ENCODE peak calls at places on chromosomes 1 and 21, in five cellular contexts. One of them, this sample, is unnamed.

GRCh38 chr1:208203127-208203847 is 40.9 kb downstream of the PLXNA2 start:
- DNase-seq in mucosa of gallbladder: peak
- DNase-seq in stomach: peak
- DNase-seq in right lobe of liver: peak
- DNase-seq in hepatocyte: no peak
- DNase-seq in this sample: peak

GRCh38 chr1:78275456-78275855 is 215.3 kb upstream of the PTGFR start:
- DNase-seq in stomach: no peak
- DNase-seq in hepatocyte: no peak
- DNase-seq in mucosa of gallbladder: no peak
- DNase-seq in right lobe of liver: no peak
- DNase-seq in this sample: no peak

GRCh38 chr1:64474639-64475038 is 4.7 kb downstream of the CACHD1 start:
- DNase-seq in mucosa of gallbladder: peak
- DNase-seq in right lobe of liver: no peak
- DNase-seq in hepatocyte: peak
- DNase-seq in stomach: peak
- DNase-seq in this sample: peak

GRCh38 chr1:208766812-208767211 is 522.6 kb upstream of the PLXNA2 start:
- DNase-seq in mucosa of gallbladder: no peak
- DNase-seq in stomach: no peak
- DNase-seq in right lobe of liver: no peak
- DNase-seq in hepatocyte: no peak
- DNase-seq in this sample: no peak

GRCh38 chr21:42621828-42622199 is 31.6 kb upstream of the PDE9A start:
- DNase-seq in stomach: no peak
- DNase-seq in mucosa of gallbladder: no peak
- DNase-seq in right lobe of liver: no peak
- DNase-seq in hepatocyte: no peak
- DNase-seq in this sample: no peak

GRCh38 chr1:76494807-76495206 is 372.5 kb upstream of the ST6GALNAC5 start:
- DNase-seq in stomach: no peak
- DNase-seq in mucosa of gallbladder: no peak
- DNase-seq in hepatocyte: no peak
- DNase-seq in right lobe of liver: no peak
- DNase-seq in this sample: no peak

GRCh38 chr1:43207229-43207853 is 35.2 kb downstream of the CFAP57 start:
- DNase-seq in stomach: no peak
- DNase-seq in mucosa of gallbladder: no peak
- DNase-seq in right lobe of liver: no peak
- DNase-seq in hepatocyte: peak
- DNase-seq in this sample: no peak

GRCh38 chr1:921011-921837 is 2.5 kb upstream of the SAMD11 start:
- DNase-seq in stomach: peak
- DNase-seq in right lobe of liver: no peak
- DNase-seq in hepatocyte: peak
- DNase-seq in mucosa of gallbladder: peak
- DNase-seq in this sample: peak

GRCh38 chr21:36113647-36114428 is 21.0 kb upstream of the CBR3 start:
- DNase-seq in right lobe of liver: peak
- DNase-seq in stomach: peak
- DNase-seq in mucosa of gallbladder: peak
- DNase-seq in hepatocyte: no peak
- DNase-seq in this sample: peak

GRCh38 chr1:211490821-211491415 is 1.0 kb downstream of the RD3 start:
- DNase-seq in mucosa of gallbladder: no peak
- DNase-seq in stomach: no peak
- DNase-seq in right lobe of liver: no peak
- DNase-seq in hepatocyte: no peak
- DNase-seq in this sample: no peak

GRCh38 chr1:231642600-231643332 is 16.2 kb downstream of the DISC1 start:
- DNase-seq in right lobe of liver: no peak
- DNase-seq in hepatocyte: no peak
- DNase-seq in stomach: no peak
- DNase-seq in mucosa of gallbladder: no peak
- DNase-seq in this sample: no peak

GRCh38 chr1:16605532-16605931 is 7.8 kb downstream of the NBPF1 start:
- DNase-seq in right lobe of liver: peak
- DNase-seq in stomach: no peak
- DNase-seq in hepatocyte: no peak
- DNase-seq in mucosa of gallbladder: no peak
- DNase-seq in this sample: no peak

GRCh38 chr21:16033193-16033592 is 303.4 kb downstream of the USP25 start:
- DNase-seq in hepatocyte: no peak
- DNase-seq in mucosa of gallbladder: no peak
- DNase-seq in right lobe of liver: no peak
- DNase-seq in stomach: no peak
- DNase-seq in this sample: no peak

GRCh38 chr1:234659538-234659937 is 49.6 kb upstream of the IRF2BP2 start:
- DNase-seq in right lobe of liver: no peak
- DNase-seq in hepatocyte: peak
- DNase-seq in mucosa of gallbladder: peak
- DNase-seq in stomach: no peak
- DNase-seq in this sample: no peak

This sample was measured in lower lobe of right lung.